ENCODE peak calls at places on chromosomes 4 and X, in ten cellular contexts. S is GM23338, L is lung, N is cardiac fibroblast, Q is colonic mucosa, A is tibial nerve, O is MCF 10A, V is A549, H is left ventricle myocardium inferior, Z is A673. X is an unnamed sample.

GRCh38 chrX:107448625-107449468 is 605 bp upstream of the FRMPD3 start:
- DNase-seq in S (peak), L (no peak), N (no peak), Q (no peak), A (no peak), O (peak), V (peak), H (no peak), Z (no peak), X (no peak)

GRCh38 chr4:98510757-98511517 is 147.5 kb downstream of the TSPAN5 start:
- DNase-seq in S (no peak), L (no peak), N (peak), Q (no peak), A (no peak), O (peak), V (no peak), H (no peak), Z (peak), X (no peak)

GRCh38 chr4:44583393-44583792 is 68.0 kb downstream of the YIPF7 start:
- DNase-seq in S (peak), L (no peak), N (peak), Q (no peak), A (no peak), O (peak), V (no peak), H (no peak), Z (peak), X (no peak)

GRCh38 chr4:20203508-20203907 is 48.2 kb upstream of the SLIT2 start:
- DNase-seq in S (no peak), L (no peak), N (peak), Q (no peak), A (no peak), O (peak), V (no peak), H (no peak), Z (peak), X (no peak)

GRCh38 chr4:74311696-74312313 is 3.5 kb downstream of the EPGN start:
- DNase-seq in S (peak), L (no peak), N (peak), Q (peak), A (no peak), O (peak), V (peak), H (no peak), Z (peak), X (no peak)

GRCh38 chr4:151043803-151044535 is 28.9 kb upstream of the LRBA start:
- DNase-seq in S (no peak), L (no peak), N (peak), Q (no peak), A (no peak), O (no peak), V (no peak), H (no peak), Z (no peak), X (no peak)

GRCh38 chrX:6149231-6149870 is 79.3 kb downstream of the NLGN4X start:
- DNase-seq in S (no peak), L (no peak), N (no peak), Q (no peak), A (no peak), O (no peak), V (no peak), H (no peak), Z (peak), X (no peak)

GRCh38 chrX:108361316-108361715 is 76.9 kb downstream of the COL4A6 start:
- DNase-seq in S (no peak), L (no peak), N (peak), Q (no peak), A (no peak), O (no peak), V (no peak), H (no peak), Z (no peak), X (no peak)

GRCh38 chrX:30504309-30504708 is 73.3 kb downstream of the TASL start:
- DNase-seq in S (peak), L (no peak), N (peak), Q (no peak), A (no peak), O (peak), V (no peak), H (no peak), Z (peak), X (no peak)
- TF ChIP-seq CTCF in S (peak), L (peak), N (no peak), Q (peak), A (peak), O (peak), V (peak), H (peak), Z (peak), X (peak)

GRCh38 chr4:66252291-66252690 is 582.0 kb upstream of the EPHA5 start:
- DNase-seq in S (no peak), L (no peak), N (peak), Q (no peak), A (no peak), O (peak), V (no peak), H (no peak), Z (no peak), X (no peak)
- TF ChIP-seq CTCF in S (peak), L (no peak), N (peak), Q (no peak), A (no peak), O (no peak), V (no peak), H (no peak), Z (peak), X (no peak)

GRCh38 chr4:153232768-153233167 is 28.5 kb downstream of the TRIM2 start:
- DNase-seq in S (peak), L (peak), N (no peak), Q (peak), A (no peak), O (peak), V (peak), H (peak), Z (peak), X (no peak)
- TF ChIP-seq CTCF in S (peak), L (no peak), N (peak), Q (peak), A (no peak), O (no peak), V (no peak), H (peak), Z (peak), X (no peak)

DNA sequence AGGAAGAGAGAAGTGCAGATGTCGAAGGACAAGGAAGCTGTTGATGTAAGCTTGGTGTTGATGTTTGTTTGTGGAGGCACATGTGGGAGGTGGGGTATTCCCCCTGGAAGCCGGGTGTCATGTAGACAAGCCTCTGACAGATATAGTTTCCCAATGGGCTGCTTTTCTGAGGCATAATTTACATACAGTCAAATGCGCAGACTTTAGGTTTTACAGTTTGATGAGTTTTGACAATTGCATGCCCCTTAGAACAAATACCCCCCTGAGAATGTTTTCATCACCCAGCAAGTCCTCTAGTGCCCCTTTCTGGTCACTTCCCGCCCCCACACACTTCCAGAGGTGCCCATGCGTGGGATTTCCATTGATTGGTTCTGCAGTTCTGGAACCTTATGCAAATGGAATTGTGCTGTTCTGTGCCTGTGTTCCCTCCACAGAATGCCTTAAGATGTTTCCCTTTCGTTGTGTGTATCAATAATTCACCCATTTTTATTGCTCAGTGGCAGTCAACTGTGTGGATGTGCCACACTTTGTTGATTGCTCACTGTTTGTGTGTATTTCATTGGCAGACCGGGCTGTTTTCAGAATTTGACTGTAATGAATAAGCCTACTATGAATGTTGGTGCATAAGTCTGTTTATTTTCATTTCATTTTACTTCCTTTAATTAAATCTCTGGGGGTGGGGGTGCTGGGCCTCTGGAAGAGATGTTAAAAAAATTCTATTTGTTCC is 8.5 kb downstream of the EVC start:
- DNase-seq in S (peak), L (no peak), N (no peak), Q (no peak), A (no peak), O (no peak), V (no peak), H (no peak), Z (no peak), X (no peak)
- TF ChIP-seq CTCF in S (peak), L (no peak), N (no peak), Q (no peak), A (no peak), O (no peak), V (no peak), H (no peak), Z (peak), X (no peak)

GRCh38 chr4:68176500-68176899 is 46.8 kb upstream of the TMPRSS11F start:
- DNase-seq in S (no peak), L (no peak), N (no peak), Q (no peak), A (no peak), O (peak), V (no peak), H (no peak), Z (no peak), X (no peak)

GRCh38 chr4:68180858-68181531 is 51.3 kb upstream of the TMPRSS11F start:
- DNase-seq in S (no peak), L (no peak), N (peak), Q (no peak), A (no peak), O (peak), V (peak), H (no peak), Z (no peak), X (no peak)

GRCh38 chr4:68176904-68177303 is 47.2 kb upstream of the TMPRSS11F start:
- DNase-seq in S (no peak), L (no peak), N (no peak), Q (no peak), A (no peak), O (no peak), V (no peak), H (no peak), Z (no peak), X (no peak)

GRCh38 chr4:68175562-68176155 is 46.0 kb upstream of the TMPRSS11F start:
- DNase-seq in S (peak), L (no peak), N (peak), Q (peak), A (no peak), O (peak), V (peak), H (no peak), Z (peak), X (no peak)
- TF ChIP-seq CTCF in S (peak), L (no peak), N (peak), Q (peak), A (peak), O (peak), V (peak), H (peak), Z (peak), X (peak)

DNA sequence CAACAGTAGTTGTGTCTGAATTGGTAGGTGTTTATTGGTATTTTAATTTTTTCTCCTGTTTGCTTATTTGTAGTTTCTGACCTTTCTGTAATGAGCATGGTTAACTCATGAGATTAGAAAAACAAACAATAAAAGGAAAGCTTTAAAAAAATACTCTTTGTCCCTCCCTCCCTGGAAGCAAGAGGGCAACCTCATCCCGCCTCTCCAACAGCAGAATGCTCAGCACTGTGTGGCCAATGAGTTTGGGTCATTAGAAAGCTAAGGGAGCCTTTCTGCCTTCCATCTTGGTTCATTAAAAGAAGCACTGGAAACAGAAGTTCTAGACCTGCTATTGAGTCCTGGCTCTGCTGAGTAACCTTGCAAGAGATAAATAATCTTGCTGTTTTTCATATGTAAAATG is 33.9 kb downstream of the TRPC5 start:
- DNase-seq in S (peak), L (no peak), N (no peak), Q (no peak), A (no peak), O (no peak), V (no peak), H (no peak), Z (no peak), X (no peak)
- TF ChIP-seq CTCF in S (no peak), L (no peak), N (no peak), Q (no peak), A (no peak), O (no peak), V (no peak), H (no peak), Z (no peak), X (no peak)

DNA sequence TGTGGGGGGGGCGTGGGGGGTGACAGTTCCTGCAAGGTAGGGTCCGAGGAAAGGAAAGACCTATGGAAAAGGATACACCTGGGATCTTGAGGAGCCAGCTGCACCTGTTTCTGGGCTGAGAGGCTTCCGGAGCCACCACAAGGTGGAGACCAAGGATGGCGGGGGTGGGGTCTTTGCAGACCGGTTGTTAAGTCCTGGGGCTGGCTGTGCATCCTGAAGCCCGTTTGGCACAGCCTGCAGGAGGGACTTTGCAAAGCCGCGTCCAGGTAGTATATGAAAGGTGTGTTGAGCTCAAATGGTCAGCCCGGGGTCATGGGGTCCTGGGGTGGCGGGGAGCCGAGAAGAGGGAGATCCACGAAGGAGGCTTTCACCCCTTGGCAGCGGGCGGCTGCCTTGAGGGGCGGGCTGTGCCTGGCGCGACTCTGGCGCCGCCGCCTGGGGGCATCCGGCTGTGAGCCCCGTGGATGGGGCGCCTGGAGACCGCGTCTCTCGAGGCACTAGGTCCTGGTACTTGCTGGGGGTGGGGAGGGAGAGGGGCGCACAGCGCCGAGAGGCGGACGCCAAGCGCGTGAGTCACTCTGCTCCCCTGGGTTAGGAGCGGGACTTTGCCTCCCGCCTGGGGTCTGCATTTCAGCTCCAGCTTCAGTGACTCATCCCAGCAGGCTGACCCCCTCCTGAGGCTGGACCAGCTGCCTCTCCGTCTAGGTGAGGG is 58.2 kb upstream of the DYNLT3 start:
- DNase-seq in S (peak), L (no peak), N (no peak), Q (no peak), A (no peak), O (no peak), V (peak), H (no peak), Z (peak), X (no peak)
- TF ChIP-seq CTCF in S (peak), L (no peak), N (peak), Q (no peak), A (no peak), O (no peak), V (peak), H (peak), Z (peak), X (no peak)

DNA sequence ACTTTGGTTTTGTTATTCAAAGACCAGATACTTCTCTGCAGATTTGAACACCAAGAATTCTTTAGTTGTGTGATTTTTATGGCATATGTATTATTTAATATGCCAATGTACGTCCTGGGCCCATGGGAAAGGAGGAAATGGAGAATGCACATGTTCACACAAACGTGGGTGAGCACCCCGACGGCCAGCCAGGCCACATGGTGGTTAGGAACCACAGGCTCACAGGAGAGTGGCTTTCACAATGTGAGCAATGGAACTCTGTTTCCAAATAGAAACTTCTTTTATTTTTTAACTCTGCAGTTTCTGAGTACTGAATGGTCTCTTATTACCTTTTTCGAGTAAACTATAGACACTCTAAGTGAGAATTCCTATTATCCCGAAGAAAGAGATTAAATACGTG is 58.0 kb upstream of the UNC5C start:
- DNase-seq in S (no peak), L (no peak), N (no peak), Q (no peak), A (no peak), O (no peak), V (no peak), H (no peak), Z (no peak), X (no peak)
- TF ChIP-seq CTCF in S (no peak), L (no peak), N (no peak), Q (no peak), A (no peak), O (no peak), V (no peak), H (no peak), Z (no peak), X (no peak)

GRCh38 chr4:110198472-110199419 is at the start of gene ELOVL6:
- DNase-seq in S (peak), L (peak), N (peak), Q (peak), A (peak), O (peak), V (peak), H (peak), Z (peak), X (peak)
- TF ChIP-seq CTCF in S (no peak), L (no peak), N (no peak), Q (no peak), A (no peak), O (no peak), V (no peak), H (no peak), Z (no peak), X (no peak)

X was measured in ovary.